ENCODE peak calls at places on chromosome 22, in six cellular contexts. T is heart left ventricle, D is ascending aorta, M is fibroblast of mammary gland, Z is GM06990, O is IMR-90. I is an unnamed sample.

GRCh38 chr22:27820896-27821866 is 19.6 kb upstream of the MN1 start:
- DNase-seq in O (no peak), D (no peak), M (no peak), Z (no peak), T (no peak), I (no peak)

GRCh38 chr22:26550498-26551033 is 38.3 kb upstream of the TFIP11 start:
- DNase-seq in T (peak; percentile 69), D (no peak), Z (no peak), O (peak; percentile 98), M (peak; percentile 92), I (no peak)

GRCh38 chr22:40487663-40488249 is 117.4 kb downstream of the SGSM3 start:
- DNase-seq in M (peak; percentile 45), Z (no peak), T (no peak), D (no peak), O (peak; percentile 47), I (no peak)

GRCh38 chr22:43308451-43309235 is 34.5 kb downstream of the SCUBE1 start:
- DNase-seq in T (no peak), D (no peak), M (no peak), O (peak; percentile 15), Z (no peak), I (no peak)

GRCh38 chr22:28075260-28075981 is 156.4 kb upstream of the PITPNB start:
- DNase-seq in T (peak; percentile 49), O (peak; percentile 91), M (peak; percentile 91), D (no peak), Z (no peak), I (peak; percentile 39)

GRCh38 chr22:50185384-50186087 is at the start of gene TRABD:
- DNase-seq in T (peak; percentile 93), D (no peak), Z (peak; percentile 91), O (peak; percentile 82), M (peak; percentile 78), I (peak; percentile 96)

GRCh38 chr22:45235101-45235777 is 5.5 kb downstream of the KIAA0930 start:
- DNase-seq in T (peak; percentile 49), O (no peak), Z (peak; percentile 88), D (no peak), M (no peak), I (no peak)

GRCh38 chr22:42949159-42949558 is 65.8 kb downstream of the PACSIN2 start:
- DNase-seq in O (peak; percentile 69), T (peak; percentile 53), D (no peak), Z (no peak), M (peak; percentile 78), I (peak; percentile 88)

GRCh38 chr22:33971561-33971961 is 51.3 kb upstream of the LARGE1 start:
- DNase-seq in D (no peak), M (no peak), T (no peak), Z (no peak), O (no peak), I (no peak)

GRCh38 chr22:17847360-17848078 is 73.2 kb upstream of the BID start:
- DNase-seq in Z (no peak), M (no peak), O (no peak), T (no peak), D (no peak), I (no peak)

GRCh38 chr22:50502628-50503474 is 4.7 kb downstream of the LMF2 start:
- DNase-seq in T (no peak), D (no peak), O (no peak), M (no peak), Z (no peak), I (no peak)

GRCh38 chr22:49823289-49824045 is 4.2 kb downstream of the BRD1 start:
- DNase-seq in Z (no peak), M (no peak), O (no peak), D (no peak), T (no peak), I (no peak)

GRCh38 chr22:24006914-24007214 is 1.6 kb upstream of the GSTT4 start:
- DNase-seq in Z (no peak), O (no peak), D (no peak), M (no peak), T (no peak), I (no peak)

GRCh38 chr22:42697542-42698013 is 23.1 kb downstream of the A4GALT start:
- DNase-seq in D (peak; percentile 92), T (peak; percentile 93), M (peak; percentile 88), O (peak; percentile 73), Z (no peak), I (peak; percentile 56)

GRCh38 chr22:47697861-47698260 is 935.4 kb downstream of the TBC1D22A start:
- DNase-seq in M (no peak), O (no peak), T (no peak), D (no peak), Z (no peak), I (no peak)

GRCh38 chr22:30284172-30284571 is 5.1 kb downstream of the CASTOR1 start:
- DNase-seq in Z (no peak), D (no peak), T (no peak), O (no peak), M (no peak), I (no peak)

GRCh38 chr22:42273855-42274451 is 3.5 kb upstream of the TCF20 start:
- DNase-seq in T (no peak), M (no peak), D (no peak), Z (no peak), O (no peak), I (peak; percentile 73)

GRCh38 chr22:40128989-40129388 is 48.7 kb upstream of the TNRC6B start:
- DNase-seq in T (peak; percentile 24), M (no peak), D (no peak), O (no peak), Z (peak; percentile 41), I (no peak)

GRCh38 chr22:23073506-23074229 is 3.3 kb downstream of the GNAZ start:
- DNase-seq in M (no peak), D (no peak), O (no peak), T (no peak), Z (no peak), I (no peak)

GRCh38 chr22:46084943-46085830 is 65.1 kb upstream of the PPARA start:
- DNase-seq in D (no peak), O (no peak), Z (no peak), T (peak; percentile 91), M (peak; percentile 92), I (peak; percentile 97)

GRCh38 chr22:39925273-39925672 is 24.4 kb downstream of the GRAP2 start:
- DNase-seq in M (no peak), O (no peak), D (no peak), Z (no peak), T (no peak), I (no peak)

GRCh38 chr22:44068422-44069191 is 44.5 kb downstream of the PARVB start:
- DNase-seq in D (peak; percentile 13), O (no peak), Z (peak; percentile 68), M (no peak), T (peak; percentile 39), I (peak; percentile 33)

GRCh38 chr22:42991010-42991651 is 23.8 kb downstream of the PACSIN2 start:
- DNase-seq in Z (no peak), O (peak; percentile 91), D (no peak), T (no peak), M (peak; percentile 96), I (no peak)

GRCh38 chr22:31130873-31131272 is 8.1 kb downstream of the INPP5J start:
- DNase-seq in M (no peak), Z (no peak), D (no peak), O (no peak), T (no peak), I (no peak)

GRCh38 chr22:30253205-30253852 is 6.8 kb upstream of the LIF start:
- DNase-seq in Z (no peak), D (no peak), M (peak; percentile 47), O (peak; percentile 83), T (peak; percentile 71), I (peak; percentile 93)

GRCh38 chr22:44439356-44440223 is 58.4 kb downstream of the RTL6 start:
- DNase-seq in Z (no peak), T (peak; percentile 11), D (no peak), M (no peak), O (no peak), I (no peak)

GRCh38 chr22:46062971-46063631 is 86.1 kb upstream of the WNT7B start:
- DNase-seq in Z (no peak), T (peak; percentile 21), D (peak; percentile 5), M (peak; percentile 37), O (no peak), I (no peak)

GRCh38 chr22:37121887-37122591 is 12.5 kb upstream of the TMPRSS6 start:
- DNase-seq in Z (peak; percentile 70), O (peak; percentile 37), M (peak; percentile 14), T (no peak), D (peak; percentile 40), I (peak; percentile 91)
- TF ChIP-seq CTCF in Z (no peak), O (no peak), M (no peak), T (no peak), D (no peak), I (no peak)

GRCh38 chr22:36798671-36799066 is 18.2 kb downstream of the PVALB start:
- DNase-seq in T (no peak), O (no peak), Z (no peak), M (no peak), D (no peak), I (no peak)

GRCh38 chr22:36797334-36797733 is 19.5 kb downstream of the PVALB start:
- DNase-seq in D (no peak), M (no peak), O (no peak), Z (no peak), T (no peak), I (no peak)

GRCh38 chr22:36795633-36796032 is 19.7 kb upstream of the IFT27 start:
- DNase-seq in M (no peak), O (no peak), T (no peak), D (no peak), Z (no peak), I (no peak)

GRCh38 chr22:36796629-36797175 is 20.1 kb downstream of the PVALB start:
- DNase-seq in T (no peak), Z (no peak), O (no peak), D (no peak), M (no peak), I (no peak)

GRCh38 chr22:36797988-36798670 is 18.7 kb downstream of the PVALB start:
- DNase-seq in T (no peak), M (no peak), D (no peak), Z (peak; percentile 43), O (no peak), I (no peak)
- H3K4me3 ChIP-seq in T (no peak overlapping the region), M (no peak overlapping the region), D (no peak overlapping the region), Z (no peak overlapping the region), O (no peak overlapping the region), I (no peak overlapping the region)

GRCh38 chr22:35212020-35212419 is 45.3 kb upstream of the HMGXB4 start:
- DNase-seq in M (peak; percentile 50), Z (no peak), O (peak; percentile 65), T (no peak), D (no peak), I (no peak)
- TF ChIP-seq CTCF in M (no peak), Z (no peak), O (no peak), T (no peak), D (no peak), I (no peak)

DNA sequence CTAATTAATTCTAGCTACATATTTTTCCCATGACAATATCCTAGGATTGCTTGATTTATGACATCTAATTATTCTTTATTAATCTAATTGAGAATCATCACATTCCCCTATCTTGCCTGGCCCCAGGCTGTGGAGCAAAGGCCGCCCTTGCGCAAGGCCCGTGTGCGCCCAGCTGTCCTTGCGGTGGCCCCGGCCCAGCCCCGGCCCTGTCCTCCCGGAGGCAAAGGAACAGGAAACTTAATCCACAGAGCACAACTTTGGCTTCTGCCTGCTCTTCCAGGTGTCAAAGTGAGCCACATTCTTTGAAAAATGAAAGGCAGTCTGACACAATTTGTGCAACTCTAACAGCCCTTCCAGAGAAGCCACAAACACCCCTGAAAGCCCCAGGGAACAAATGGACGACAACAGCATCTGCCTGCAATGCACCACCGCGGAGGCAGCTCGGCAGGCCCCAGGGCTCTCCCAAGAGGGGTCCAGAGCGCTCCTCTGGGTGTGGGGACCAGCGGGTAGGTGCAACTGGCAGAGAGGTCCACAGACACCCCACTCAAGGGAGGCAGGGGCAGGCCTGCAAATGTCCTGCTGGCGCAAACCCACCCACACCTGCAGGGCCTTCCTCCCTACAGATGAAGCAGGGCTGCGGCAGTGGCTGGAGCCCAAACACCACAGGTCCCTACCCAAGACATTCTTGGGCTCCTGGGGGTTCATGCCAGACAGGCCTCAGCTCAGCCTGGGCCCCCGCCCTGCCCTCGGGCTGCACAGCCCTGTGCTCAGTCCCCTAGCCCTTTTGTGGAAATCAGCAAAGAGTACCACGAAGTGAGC is 30.3 kb downstream of the GNB1L start:
- DNase-seq in Z (no peak), O (no peak), M (no peak), T (peak; percentile 13), D (no peak), I (no peak)
- H3K4me3 ChIP-seq in Z (no peak overlapping the region), O (no peak overlapping the region), M (no peak overlapping the region), T (no peak overlapping the region), D (no peak overlapping the region), I (no peak overlapping the region)